ENCODE peak calls at places on chromosome 21, in five cellular contexts. One of them, this sample, is unnamed.

GRCh38 chr21:25565272-25566199 is 41.7 kb downstream of the MRPL39 start:
- DNase-seq in HL-60: no peak
- DNase-seq in activated B cell treated with CpG ODN at 0.5 μM for 24 hours: no peak
- DNase-seq in AG09309: no peak
- DNase-seq in natural killer cell: no peak
- DNase-seq in this sample: no peak

GRCh38 chr21:20259035-20259867 is 739.0 kb upstream of the NCAM2 start:
- DNase-seq in HL-60: no peak
- DNase-seq in activated B cell treated with CpG ODN at 0.5 μM for 24 hours: no peak
- DNase-seq in AG09309: no peak
- DNase-seq in natural killer cell: no peak
- DNase-seq in this sample: no peak

GRCh38 chr21:26846036-26846931 is 1.1 kb upstream of the ADAMTS1 start:
- DNase-seq in HL-60: no peak
- DNase-seq in activated B cell treated with CpG ODN at 0.5 μM for 24 hours: no peak
- DNase-seq in AG09309: no peak
- DNase-seq in natural killer cell: peak; percentile 28
- DNase-seq in this sample: no peak

GRCh38 chr21:26115346-26115745 is 55.2 kb downstream of the APP start:
- DNase-seq in HL-60: no peak
- DNase-seq in activated B cell treated with CpG ODN at 0.5 μM for 24 hours: no peak
- DNase-seq in AG09309: no peak
- DNase-seq in natural killer cell: no peak
- DNase-seq in this sample: no peak

GRCh38 chr21:27507695-27508094 is 540.8 kb upstream of the ADAMTS5 start:
- DNase-seq in HL-60: no peak
- DNase-seq in activated B cell treated with CpG ODN at 0.5 μM for 24 hours: no peak
- DNase-seq in AG09309: no peak
- DNase-seq in natural killer cell: no peak
- DNase-seq in this sample: no peak

GRCh38 chr21:14495075-14495474 is 51.0 kb downstream of the SAMSN1 start:
- DNase-seq in HL-60: no peak
- DNase-seq in activated B cell treated with CpG ODN at 0.5 μM for 24 hours: no peak
- DNase-seq in AG09309: no peak
- DNase-seq in natural killer cell: no peak
- DNase-seq in this sample: no peak

GRCh38 chr21:16587141-16587570 is 857.4 kb downstream of the USP25 start:
- DNase-seq in HL-60: no peak
- DNase-seq in activated B cell treated with CpG ODN at 0.5 μM for 24 hours: no peak
- DNase-seq in AG09309: peak; percentile 39
- DNase-seq in natural killer cell: no peak
- DNase-seq in this sample: no peak

GRCh38 chr21:24042687-24043086 is 1564.6 kb downstream of the MRPL39 start:
- DNase-seq in HL-60: no peak
- DNase-seq in activated B cell treated with CpG ODN at 0.5 μM for 24 hours: no peak
- DNase-seq in AG09309: no peak
- DNase-seq in natural killer cell: no peak
- DNase-seq in this sample: no peak

GRCh38 chr21:34668803-34669148 is at the start of gene CLIC6:
- DNase-seq in HL-60: no peak
- DNase-seq in activated B cell treated with CpG ODN at 0.5 μM for 24 hours: no peak
- DNase-seq in AG09309: no peak
- DNase-seq in natural killer cell: no peak
- DNase-seq in this sample: no peak

GRCh38 chr21:19557046-19557445 is 1153.5 kb upstream of the TMPRSS15 start:
- DNase-seq in HL-60: no peak
- DNase-seq in activated B cell treated with CpG ODN at 0.5 μM for 24 hours: no peak
- DNase-seq in AG09309: no peak
- DNase-seq in natural killer cell: no peak
- DNase-seq in this sample: no peak

GRCh38 chr21:35206141-35207125 is 157.3 kb upstream of the RUNX1 start:
- DNase-seq in HL-60: no peak
- DNase-seq in activated B cell treated with CpG ODN at 0.5 μM for 24 hours: no peak
- DNase-seq in AG09309: no peak
- DNase-seq in natural killer cell: no peak
- DNase-seq in this sample: no peak

GRCh38 chr21:27104749-27105439 is 138.0 kb upstream of the ADAMTS5 start:
- DNase-seq in HL-60: no peak
- DNase-seq in activated B cell treated with CpG ODN at 0.5 μM for 24 hours: no peak
- DNase-seq in AG09309: peak; percentile 8
- DNase-seq in natural killer cell: no peak
- DNase-seq in this sample: no peak

GRCh38 chr21:34790834-34791233 is 122.0 kb downstream of the CLIC6 start:
- DNase-seq in HL-60: no peak
- DNase-seq in activated B cell treated with CpG ODN at 0.5 μM for 24 hours: no peak
- DNase-seq in AG09309: no peak
- DNase-seq in natural killer cell: no peak
- DNase-seq in this sample: no peak

GRCh38 chr21:16517380-16517779 is 787.6 kb downstream of the USP25 start:
- DNase-seq in HL-60: no peak
- DNase-seq in activated B cell treated with CpG ODN at 0.5 μM for 24 hours: no peak
- DNase-seq in AG09309: no peak
- DNase-seq in natural killer cell: no peak
- DNase-seq in this sample: no peak

GRCh38 chr21:20999567-21000169 is 1.5 kb downstream of the NCAM2 start:
- DNase-seq in HL-60: peak; percentile 30
- DNase-seq in activated B cell treated with CpG ODN at 0.5 μM for 24 hours: no peak
- DNase-seq in AG09309: no peak
- DNase-seq in natural killer cell: peak; percentile 20
- DNase-seq in this sample: no peak

GRCh38 chr21:14923468-14923867 is 141.3 kb downstream of the NRIP1 start:
- DNase-seq in HL-60: no peak
- DNase-seq in activated B cell treated with CpG ODN at 0.5 μM for 24 hours: no peak
- DNase-seq in AG09309: no peak
- DNase-seq in natural killer cell: no peak
- DNase-seq in this sample: no peak

GRCh38 chr21:28436286-28436932 is 556.3 kb downstream of the LTN1 start:
- DNase-seq in HL-60: no peak
- DNase-seq in activated B cell treated with CpG ODN at 0.5 μM for 24 hours: no peak
- DNase-seq in AG09309: no peak
- DNase-seq in natural killer cell: no peak
- DNase-seq in this sample: no peak

DNA sequence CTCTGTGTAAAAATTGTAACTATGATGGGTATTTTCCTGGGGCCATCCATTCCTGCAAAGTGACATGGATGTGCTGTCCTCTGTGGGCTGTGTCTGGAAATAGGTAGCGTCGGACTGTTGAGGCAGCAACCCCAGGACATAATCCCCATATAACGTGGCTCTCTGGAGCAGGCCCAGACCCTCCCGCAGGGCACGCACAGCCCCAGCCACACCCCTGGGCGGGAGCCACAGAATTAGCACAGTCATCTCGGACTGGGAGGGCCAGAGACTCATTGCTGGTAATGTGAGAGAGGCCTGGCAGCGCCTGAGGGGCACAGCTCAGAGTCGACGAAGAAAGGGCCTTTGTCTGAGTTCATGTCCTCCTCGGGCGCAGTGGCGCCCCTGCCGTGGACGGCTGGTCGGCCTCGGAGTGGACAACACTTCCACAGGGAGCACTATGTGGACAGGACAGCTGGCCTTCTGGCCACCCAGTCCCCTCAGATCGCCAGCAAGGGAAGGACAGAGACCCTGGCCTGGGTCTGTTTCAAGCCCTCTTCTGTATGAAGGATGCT is 20.1 kb downstream of the SIM2 start:
- DNase-seq in HL-60: no peak
- DNase-seq in activated B cell treated with CpG ODN at 0.5 μM for 24 hours: no peak
- DNase-seq in AG09309: no peak
- DNase-seq in natural killer cell: no peak
- DNase-seq in this sample: no peak
- TF ChIP-seq CTCF in HL-60: no peak
- TF ChIP-seq CTCF in activated B cell treated with CpG ODN at 0.5 μM for 24 hours: no peak
- TF ChIP-seq CTCF in AG09309: no peak
- TF ChIP-seq CTCF in natural killer cell: no peak
- TF ChIP-seq CTCF in this sample: no peak

GRCh38 chr21:45341779-45342178 is 54.1 kb upstream of the POFUT2 start:
- DNase-seq in HL-60: no peak
- DNase-seq in activated B cell treated with CpG ODN at 0.5 μM for 24 hours: no peak
- DNase-seq in AG09309: no peak
- DNase-seq in natural killer cell: no peak
- DNase-seq in this sample: no peak

GRCh38 chr21:45341261-45341660 is 53.6 kb upstream of the POFUT2 start:
- DNase-seq in HL-60: no peak
- DNase-seq in activated B cell treated with CpG ODN at 0.5 μM for 24 hours: no peak
- DNase-seq in AG09309: no peak
- DNase-seq in natural killer cell: no peak
- DNase-seq in this sample: no peak

GRCh38 chr21:45338326-45339017 is 50.8 kb upstream of the POFUT2 start:
- DNase-seq in HL-60: no peak
- DNase-seq in activated B cell treated with CpG ODN at 0.5 μM for 24 hours: no peak
- DNase-seq in AG09309: no peak
- DNase-seq in natural killer cell: no peak
- DNase-seq in this sample: no peak

GRCh38 chr21:45339430-45340405 is 52.0 kb upstream of the POFUT2 start:
- DNase-seq in HL-60: no peak
- DNase-seq in activated B cell treated with CpG ODN at 0.5 μM for 24 hours: no peak
- DNase-seq in AG09309: no peak
- DNase-seq in natural killer cell: no peak
- DNase-seq in this sample: no peak

GRCh38 chr21:45340515-45340914 is 52.8 kb upstream of the POFUT2 start:
- DNase-seq in HL-60: no peak
- DNase-seq in activated B cell treated with CpG ODN at 0.5 μM for 24 hours: no peak
- DNase-seq in AG09309: no peak
- DNase-seq in natural killer cell: no peak
- DNase-seq in this sample: no peak
- TF ChIP-seq CTCF in HL-60: no peak
- TF ChIP-seq CTCF in activated B cell treated with CpG ODN at 0.5 μM for 24 hours: no peak
- TF ChIP-seq CTCF in AG09309: no peak
- TF ChIP-seq CTCF in natural killer cell: no peak
- TF ChIP-seq CTCF in this sample: no peak

DNA sequence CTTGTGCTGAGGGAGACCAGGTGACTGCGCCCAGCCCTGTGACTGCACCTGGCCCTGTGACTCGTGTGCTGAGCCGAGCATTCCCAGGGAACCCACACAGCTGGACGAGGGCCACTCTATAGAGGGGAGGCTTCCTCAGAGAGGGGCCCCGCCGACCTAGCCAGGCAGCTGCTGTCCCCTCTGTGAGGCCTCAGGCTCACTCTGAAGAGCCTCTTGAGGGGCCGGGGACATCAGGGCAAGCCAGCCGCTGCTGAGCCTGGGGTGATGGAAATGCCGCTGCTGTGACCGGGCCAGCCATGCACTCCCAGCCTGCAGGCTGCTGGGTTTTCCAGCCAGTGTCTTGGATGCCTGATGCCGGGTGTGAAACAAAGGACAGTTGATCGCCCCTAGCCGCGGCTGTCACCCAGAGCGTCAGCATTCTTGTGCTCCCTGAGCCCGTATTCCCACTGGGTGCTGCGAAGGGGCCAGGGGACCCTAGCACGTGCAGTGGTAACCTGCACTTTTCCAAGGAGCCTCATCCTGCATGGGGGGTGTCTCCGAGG is 17.5 kb downstream of the PFKL start:
- DNase-seq in HL-60: no peak
- DNase-seq in activated B cell treated with CpG ODN at 0.5 μM for 24 hours: no peak
- DNase-seq in AG09309: no peak
- DNase-seq in natural killer cell: no peak
- DNase-seq in this sample: no peak
- TF ChIP-seq CTCF in HL-60: no peak
- TF ChIP-seq CTCF in activated B cell treated with CpG ODN at 0.5 μM for 24 hours: no peak
- TF ChIP-seq CTCF in AG09309: no peak
- TF ChIP-seq CTCF in natural killer cell: no peak
- TF ChIP-seq CTCF in this sample: no peak

GRCh38 chr21:31216206-31216605 is 127.9 kb downstream of the TIAM1 start:
- DNase-seq in HL-60: no peak
- DNase-seq in activated B cell treated with CpG ODN at 0.5 μM for 24 hours: no peak
- DNase-seq in AG09309: no peak
- DNase-seq in natural killer cell: no peak
- DNase-seq in this sample: no peak

GRCh38 chr21:31218830-31219608 is 125.0 kb downstream of the TIAM1 start:
- DNase-seq in HL-60: no peak
- DNase-seq in activated B cell treated with CpG ODN at 0.5 μM for 24 hours: no peak
- DNase-seq in AG09309: no peak
- DNase-seq in natural killer cell: no peak
- DNase-seq in this sample: peak; percentile 45

DNA sequence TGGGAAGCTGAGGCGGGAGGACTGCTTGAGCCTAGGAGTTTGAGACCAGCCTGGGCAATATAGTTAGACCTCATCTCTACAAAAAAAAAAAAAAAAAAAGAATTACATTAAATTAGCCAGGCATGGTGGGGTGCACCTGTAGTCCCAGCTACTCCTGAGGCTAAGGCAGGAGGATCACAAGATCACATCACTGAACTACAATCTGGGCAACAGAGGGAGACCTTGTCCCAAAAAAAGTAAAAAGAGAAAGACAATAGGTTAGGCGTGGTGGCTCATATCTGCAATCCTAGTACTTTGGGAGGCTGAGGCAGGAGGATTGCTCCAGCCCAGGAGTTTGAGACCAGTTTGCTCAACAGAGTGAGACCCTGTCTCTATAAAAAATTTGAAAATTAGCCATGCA is 130.3 kb downstream of the TIAM1 start:
- DNase-seq in HL-60: no peak
- DNase-seq in activated B cell treated with CpG ODN at 0.5 μM for 24 hours: no peak
- DNase-seq in AG09309: no peak
- DNase-seq in natural killer cell: no peak
- DNase-seq in this sample: no peak
- TF ChIP-seq CTCF in HL-60: no peak
- TF ChIP-seq CTCF in activated B cell treated with CpG ODN at 0.5 μM for 24 hours: no peak
- TF ChIP-seq CTCF in AG09309: peak; percentile 2
- TF ChIP-seq CTCF in natural killer cell: no peak
- TF ChIP-seq CTCF in this sample: no peak

GRCh38 chr21:22456241-22456640 is 1458.0 kb downstream of the NCAM2 start:
- DNase-seq in HL-60: no peak
- DNase-seq in activated B cell treated with CpG ODN at 0.5 μM for 24 hours: no peak
- DNase-seq in AG09309: no peak
- DNase-seq in natural killer cell: no peak
- DNase-seq in this sample: no peak
- TF ChIP-seq CTCF in HL-60: no peak
- TF ChIP-seq CTCF in activated B cell treated with CpG ODN at 0.5 μM for 24 hours: no peak
- TF ChIP-seq CTCF in AG09309: no peak
- TF ChIP-seq CTCF in natural killer cell: no peak
- TF ChIP-seq CTCF in this sample: no peak

DNA sequence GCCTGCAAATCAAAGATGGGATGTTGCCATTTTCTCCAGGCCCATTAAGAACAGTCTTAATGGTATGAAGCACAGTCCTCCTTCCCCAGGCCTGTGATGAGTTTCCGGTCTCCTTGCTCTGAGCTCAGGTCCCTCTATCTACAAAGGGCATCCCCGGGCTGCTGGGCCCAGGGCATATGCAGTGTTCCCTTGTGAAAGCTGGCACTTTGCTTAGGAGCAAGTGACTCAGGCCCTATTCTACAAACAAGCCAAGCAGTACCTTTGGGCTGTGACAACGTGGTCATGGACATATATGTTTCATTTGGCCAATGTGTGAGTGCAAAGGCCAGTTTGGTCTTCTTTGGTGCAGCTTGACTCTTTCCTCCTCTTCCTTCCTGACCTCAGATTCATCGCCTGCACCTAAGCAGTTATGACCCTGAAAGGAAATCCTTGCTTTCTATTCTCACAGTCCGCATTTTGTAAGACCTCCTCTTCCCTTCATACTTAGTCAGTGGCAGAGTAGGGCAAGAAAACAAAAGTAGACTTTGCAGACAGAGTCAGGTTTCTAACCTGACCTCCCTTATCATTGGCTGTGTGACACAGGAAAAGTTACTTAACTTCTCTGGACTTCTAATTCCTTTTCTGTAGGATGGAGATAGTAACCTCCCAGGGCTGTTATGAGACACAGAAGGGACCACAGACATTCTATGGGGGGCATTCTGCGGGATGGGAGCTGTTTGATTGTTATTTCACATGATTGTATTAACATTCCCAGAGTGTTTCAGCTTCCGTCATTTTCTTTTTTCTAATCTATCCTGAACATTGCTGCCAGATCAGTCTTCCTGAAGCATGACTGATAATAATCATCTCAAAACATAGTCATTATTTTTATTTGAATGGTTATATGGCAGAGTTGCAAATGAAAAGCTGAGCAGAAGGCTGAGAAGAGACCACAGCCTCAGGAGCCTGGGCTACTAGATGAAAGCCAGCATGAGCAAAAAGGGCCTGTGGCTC is 109.3 kb downstream of the ERG start:
- DNase-seq in HL-60: no peak
- DNase-seq in activated B cell treated with CpG ODN at 0.5 μM for 24 hours: no peak
- DNase-seq in AG09309: no peak
- DNase-seq in natural killer cell: no peak
- DNase-seq in this sample: no peak
- TF ChIP-seq CTCF in HL-60: no peak
- TF ChIP-seq CTCF in activated B cell treated with CpG ODN at 0.5 μM for 24 hours: no peak
- TF ChIP-seq CTCF in AG09309: no peak
- TF ChIP-seq CTCF in natural killer cell: no peak
- TF ChIP-seq CTCF in this sample: no peak

This sample was measured in omental fat pad.